ENCODE peak calls at places on chromosome 1, in four cellular contexts. One of them, this sample, is unnamed.
A peak's percentile ranks its signal among the peaks of the same experiment; 100 is the strongest.

GRCh38 chr1:199362996-199363395 is 664.5 kb upstream of the NR5A2 start:
- DNase-seq in IMR-90: no peak
- DNase-seq in H9: no peak
- DNase-seq in H1: no peak
- DNase-seq in this sample: no peak

GRCh38 chr1:202713110-202713509 is 2.9 kb upstream of the SYT2 start:
- DNase-seq in IMR-90: no peak
- DNase-seq in H9: peak; percentile 20
- DNase-seq in H1: no peak
- DNase-seq in this sample: no peak

GRCh38 chr1:175902281-175902680 is 158.9 kb upstream of the TNR start:
- DNase-seq in IMR-90: no peak
- DNase-seq in H9: no peak
- DNase-seq in H1: no peak
- DNase-seq in this sample: no peak

GRCh38 chr1:246001142-246001812 is 505.8 kb downstream of the SMYD3 start:
- DNase-seq in IMR-90: peak; percentile 82
- DNase-seq in H9: no peak
- DNase-seq in H1: no peak
- DNase-seq in this sample: no peak

GRCh38 chr1:37949524-37950152 is 2.8 kb upstream of the INPP5B start:
- DNase-seq in IMR-90: no peak
- DNase-seq in H9: no peak
- DNase-seq in H1: no peak
- DNase-seq in this sample: no peak

GRCh38 chr1:160748182-160748876 is 9.3 kb downstream of the SLAMF7 start:
- DNase-seq in IMR-90: no peak
- DNase-seq in H9: no peak
- DNase-seq in H1: no peak
- DNase-seq in this sample: peak; percentile 69

GRCh38 chr1:17893891-17894631 is 138.9 kb downstream of the ACTL8 start:
- DNase-seq in IMR-90: peak; percentile 32
- DNase-seq in H9: no peak
- DNase-seq in H1: no peak
- DNase-seq in this sample: no peak

GRCh38 chr1:219347843-219348475 is 174.3 kb downstream of the LYPLAL1 start:
- DNase-seq in IMR-90: no peak
- DNase-seq in H9: no peak
- DNase-seq in H1: no peak
- DNase-seq in this sample: no peak

GRCh38 chr1:64087768-64088167 is 115.7 kb upstream of the UBE2U start:
- DNase-seq in IMR-90: peak; percentile 84
- DNase-seq in H9: no peak
- DNase-seq in H1: no peak
- DNase-seq in this sample: no peak

GRCh38 chr1:206633708-206634121 is 1.6 kb upstream of the DYRK3 start:
- DNase-seq in IMR-90: peak; percentile 96
- DNase-seq in H9: no peak
- DNase-seq in H1: no peak
- DNase-seq in this sample: peak; percentile 36

GRCh38 chr1:101379939-101380338 is 143.1 kb downstream of the S1PR1 start:
- DNase-seq in IMR-90: no peak
- DNase-seq in H9: no peak
- DNase-seq in H1: no peak
- DNase-seq in this sample: no peak

GRCh38 chr1:111948209-111949131 is 41.0 kb downstream of the KCND3 start:
- DNase-seq in IMR-90: no peak
- DNase-seq in H9: no peak
- DNase-seq in H1: no peak
- DNase-seq in this sample: peak; percentile 89

GRCh38 chr1:109535971-109536491 is 3.6 kb upstream of the GPR61 start:
- DNase-seq in IMR-90: no peak
- DNase-seq in H9: no peak
- DNase-seq in H1: no peak
- DNase-seq in this sample: peak; percentile 14

GRCh38 chr1:3711780-3712451 is 40.3 kb upstream of the CCDC27 start:
- DNase-seq in IMR-90: no peak
- DNase-seq in H9: no peak
- DNase-seq in H1: no peak
- DNase-seq in this sample: no peak

GRCh38 chr1:230801441-230801840 is 54.3 kb downstream of the CAPN9 start:
- DNase-seq in IMR-90: no peak
- DNase-seq in H9: no peak
- DNase-seq in H1: peak; percentile 19
- DNase-seq in this sample: no peak

GRCh38 chr1:66044912-66045311 is 252.2 kb downstream of the PDE4B start:
- DNase-seq in IMR-90: no peak
- DNase-seq in H9: no peak
- DNase-seq in H1: no peak
- DNase-seq in this sample: no peak

GRCh38 chr1:66046415-66046814 is 253.7 kb downstream of the PDE4B start:
- DNase-seq in IMR-90: no peak
- DNase-seq in H9: no peak
- DNase-seq in H1: no peak
- DNase-seq in this sample: no peak

GRCh38 chr1:66050123-66050522 is 257.4 kb downstream of the PDE4B start:
- DNase-seq in IMR-90: no peak
- DNase-seq in H9: no peak
- DNase-seq in H1: no peak
- DNase-seq in this sample: no peak

GRCh38 chr1:66043186-66043585 is 250.5 kb downstream of the PDE4B start:
- DNase-seq in IMR-90: no peak
- DNase-seq in H9: no peak
- DNase-seq in H1: no peak
- DNase-seq in this sample: no peak

DNA sequence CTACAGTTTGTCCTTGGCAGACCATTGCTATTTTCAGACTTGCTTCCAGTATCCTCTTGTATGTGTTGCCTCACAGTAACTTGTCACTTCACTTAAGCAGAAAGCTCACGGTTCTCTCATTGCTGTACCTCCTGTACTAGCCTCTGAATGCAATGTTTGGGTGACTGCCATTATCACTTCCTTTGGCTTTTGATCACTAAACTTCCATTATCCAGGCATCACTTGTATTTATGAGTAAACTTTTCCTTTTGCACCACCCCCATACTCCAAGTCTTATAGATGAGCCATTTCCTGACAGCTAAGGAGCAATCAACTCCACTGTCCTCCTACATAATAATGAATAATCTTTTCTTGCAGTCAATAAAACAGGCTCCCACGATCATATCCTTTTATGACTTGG is 255.3 kb downstream of the PDE4B start:
- DNase-seq in IMR-90: peak; percentile 6
- DNase-seq in H9: no peak
- DNase-seq in H1: no peak
- DNase-seq in this sample: no peak
- H4K5ac ChIP-seq in IMR-90: no peak overlapping the region
- H4K5ac ChIP-seq in H9: no peak overlapping the region
- H4K5ac ChIP-seq in H1: no peak overlapping the region
- H4K5ac ChIP-seq in this sample: no peak overlapping the region

GRCh38 chr1:115717541-115717940 is 51.0 kb downstream of the CASQ2 start:
- DNase-seq in IMR-90: peak; percentile 15
- DNase-seq in H9: peak; percentile 69
- DNase-seq in H1: peak; percentile 81
- DNase-seq in this sample: peak; percentile 74

GRCh38 chr1:115712911-115713609 is 55.5 kb downstream of the CASQ2 start:
- DNase-seq in IMR-90: no peak
- DNase-seq in H9: peak; percentile 43
- DNase-seq in H1: no peak
- DNase-seq in this sample: peak; percentile 77

GRCh38 chr1:115714572-115715141 is 53.9 kb downstream of the CASQ2 start:
- DNase-seq in IMR-90: no peak
- DNase-seq in H9: peak; percentile 47
- DNase-seq in H1: no peak
- DNase-seq in this sample: peak; percentile 94

GRCh38 chr1:115713906-115714305 is 54.6 kb downstream of the CASQ2 start:
- DNase-seq in IMR-90: no peak
- DNase-seq in H9: no peak
- DNase-seq in H1: no peak
- DNase-seq in this sample: no peak

DNA sequence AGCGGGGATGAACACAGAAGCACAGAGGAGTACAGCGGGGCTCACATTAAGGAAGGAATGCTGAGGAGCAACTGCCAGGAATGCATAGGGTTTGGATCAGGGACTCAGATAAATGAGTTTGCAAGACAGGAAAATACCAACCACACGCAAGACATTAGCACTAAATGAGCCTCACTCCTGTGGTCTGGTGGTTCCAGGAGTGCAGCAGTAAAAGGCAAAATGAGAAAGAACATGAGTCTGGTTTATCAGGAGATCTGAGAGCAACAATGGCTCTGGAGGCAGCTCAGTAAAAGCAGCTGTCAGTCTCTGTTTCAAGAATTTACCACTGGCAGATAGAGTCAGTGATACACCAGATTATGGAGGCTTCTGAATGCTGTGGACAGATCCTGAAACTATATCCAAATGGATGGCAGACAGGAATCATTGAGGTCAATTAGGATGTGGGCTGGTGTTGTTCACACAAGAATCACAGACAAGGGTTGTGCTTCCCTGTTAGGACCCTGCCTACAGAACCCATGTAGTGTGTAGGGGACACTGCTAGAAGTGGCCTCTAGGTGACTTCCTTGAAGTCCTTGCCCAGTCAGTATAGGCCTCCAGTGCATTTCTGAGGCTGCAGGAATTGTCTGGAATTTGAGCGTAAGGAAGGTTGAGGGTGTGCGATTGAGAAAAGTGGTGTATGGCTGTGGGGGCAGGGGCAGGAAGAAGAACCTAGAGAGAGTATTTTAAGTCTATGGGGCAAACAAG is 50.3 kb downstream of the CASQ2 start:
- DNase-seq in IMR-90: no peak
- DNase-seq in H9: no peak
- DNase-seq in H1: no peak
- DNase-seq in this sample: peak; percentile 80
- H2BK5ac ChIP-seq in IMR-90: no peak overlapping the region
- H2BK5ac ChIP-seq in H9: no peak overlapping the region
- H2BK5ac ChIP-seq in H1: no peak overlapping the region
- H2BK5ac ChIP-seq in this sample: no peak overlapping the region

GRCh38 chr1:184210822-184211221 is 159.3 kb downstream of the TSEN15 start:
- DNase-seq in IMR-90: no peak
- DNase-seq in H9: no peak
- DNase-seq in H1: no peak
- DNase-seq in this sample: peak; percentile 40
- H4K5ac ChIP-seq in IMR-90: no peak overlapping the region
- H4K5ac ChIP-seq in H9: no peak overlapping the region
- H4K5ac ChIP-seq in H1: no peak overlapping the region
- H4K5ac ChIP-seq in this sample: no peak overlapping the region

DNA sequence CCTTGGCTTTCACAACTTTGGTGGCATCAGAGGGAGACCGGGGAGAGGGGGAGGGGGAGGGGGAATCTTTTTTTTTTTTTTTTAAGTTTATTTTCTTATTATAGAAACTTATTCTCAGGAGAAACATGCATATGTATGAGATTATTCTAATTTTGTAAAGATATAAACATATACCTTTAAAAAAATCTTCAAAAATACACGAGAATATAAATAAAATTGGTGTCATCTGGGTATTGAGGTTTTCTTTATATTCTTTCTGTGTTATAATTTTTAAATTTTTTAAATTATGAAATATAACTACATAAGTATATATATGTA is 18.9 kb upstream of the SNRPE start:
- DNase-seq in IMR-90: no peak
- DNase-seq in H9: no peak
- DNase-seq in H1: no peak
- DNase-seq in this sample: no peak
- H2BK5ac ChIP-seq in IMR-90: no peak overlapping the region
- H2BK5ac ChIP-seq in H9: no peak overlapping the region
- H2BK5ac ChIP-seq in H1: no peak overlapping the region
- H2BK5ac ChIP-seq in this sample: no peak overlapping the region

GRCh38 chr1:57204091-57204490 is 219.8 kb downstream of the DAB1 start:
- DNase-seq in IMR-90: no peak
- DNase-seq in H9: no peak
- DNase-seq in H1: no peak
- DNase-seq in this sample: no peak
- H4K5ac ChIP-seq in IMR-90: no peak overlapping the region
- H4K5ac ChIP-seq in H9: no peak overlapping the region
- H4K5ac ChIP-seq in H1: no peak overlapping the region
- H4K5ac ChIP-seq in this sample: no peak overlapping the region

GRCh38 chr1:26165126-26165892 is 3.5 kb downstream of the C1orf232 start:
- DNase-seq in IMR-90: peak; percentile 23
- DNase-seq in H9: no peak
- DNase-seq in H1: no peak
- DNase-seq in this sample: peak; percentile 88
- H2BK5ac ChIP-seq in IMR-90: no peak overlapping the region
- H2BK5ac ChIP-seq in H9: no peak overlapping the region
- H2BK5ac ChIP-seq in H1: no peak overlapping the region
- H2BK5ac ChIP-seq in this sample: peak overlapping the region; percentile 7

DNA sequence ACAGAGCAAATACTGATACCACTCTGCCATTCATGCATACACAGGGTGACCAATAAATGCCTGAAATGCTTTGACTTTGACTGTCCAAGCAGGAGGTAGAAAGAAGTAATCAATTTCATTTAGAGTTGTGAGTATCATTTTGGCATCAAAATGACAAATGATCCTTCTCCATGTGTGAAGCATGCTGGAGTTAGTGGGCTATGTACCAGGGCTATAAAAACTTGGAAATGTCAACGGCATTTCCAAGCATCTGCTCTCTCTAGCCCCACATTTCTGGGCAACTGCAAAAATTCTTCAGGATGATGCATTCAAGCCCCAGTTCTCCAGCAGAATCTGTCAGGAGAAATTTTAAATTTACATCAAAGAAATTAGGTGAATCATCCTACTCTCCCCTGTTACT is 208.4 kb upstream of the PTBP2 start:
- DNase-seq in IMR-90: no peak
- DNase-seq in H9: no peak
- DNase-seq in H1: no peak
- DNase-seq in this sample: no peak
- H4K5ac ChIP-seq in IMR-90: no peak overlapping the region
- H4K5ac ChIP-seq in H9: no peak overlapping the region
- H4K5ac ChIP-seq in H1: no peak overlapping the region
- H4K5ac ChIP-seq in this sample: no peak overlapping the region

This sample was measured in mesendoderm.